ENCODE peak calls at places on chromosome 1, in four cellular contexts. D, E, K and F are unnamed samples.

GRCh38 chr1:174931214-174931613 is 68.5 kb upstream of the CACYBP start:
- DNase-seq in D (no peak), E (no peak), K (no peak), F (no peak)

GRCh38 chr1:30771005-30771404 is 13.4 kb upstream of the LAPTM5 start:
- DNase-seq in D (no peak), E (no peak), K (no peak), F (no peak)

GRCh38 chr1:44030606-44031050 is 634 bp downstream of the SLC6A9 start:
- DNase-seq in D (no peak), E (peak), K (no peak), F (peak)

GRCh38 chr1:115324649-115325420 is 13.2 kb downstream of the NGF start:
- DNase-seq in D (no peak), E (no peak), K (no peak), F (no peak)

GRCh38 chr1:156153362-156153761 is at the start of gene SEMA4A:
- DNase-seq in D (peak), E (no peak), K (no peak), F (peak)

GRCh38 chr1:85578321-85579295 is 2.0 kb upstream of the CCN1 start:
- DNase-seq in D (no peak), E (no peak), K (no peak), F (no peak)

GRCh38 chr1:35559317-35559944 is 1.8 kb downstream of the NCDN start:
- DNase-seq in D (no peak), E (no peak), K (no peak), F (no peak)

GRCh38 chr1:117180571-117180970 is 30.2 kb downstream of the VTCN1 start:
- DNase-seq in D (peak), E (peak), K (no peak), F (no peak)

GRCh38 chr1:185017338-185017737 is 28.0 kb upstream of the RNF2 start:
- DNase-seq in D (no peak), E (no peak), K (peak), F (peak)

GRCh38 chr1:41020109-41020576 is 1.4 kb downstream of the SLFNL1 start:
- DNase-seq in D (peak), E (no peak), K (no peak), F (no peak)

GRCh38 chr1:82994866-82995370 is 1004.0 kb downstream of the TTLL7 start:
- DNase-seq in D (no peak), E (peak), K (no peak), F (no peak)

GRCh38 chr1:59596432-59596831 is 218.3 kb upstream of the HOOK1 start:
- DNase-seq in D (no peak), E (no peak), K (no peak), F (peak)

GRCh38 chr1:95223110-95223509 is 10.9 kb upstream of the RWDD3 start:
- DNase-seq in D (no peak), E (no peak), K (no peak), F (no peak)

GRCh38 chr1:20732071-20732587 is 374 bp downstream of the SH2D5 start:
- DNase-seq in D (peak), E (peak), K (peak), F (peak)

GRCh38 chr1:17255336-17255735 is 6.4 kb downstream of the PADI3 start:
- DNase-seq in D (no peak), E (no peak), K (no peak), F (no peak)

GRCh38 chr1:62746086-62746808 is 37.7 kb upstream of the ATG4C start:
- DNase-seq in D (no peak), E (no peak), K (no peak), F (no peak)

GRCh38 chr1:150909585-150910185 is 16.5 kb upstream of the SETDB1 start:
- DNase-seq in D (no peak), E (no peak), K (no peak), F (no peak)

GRCh38 chr1:96362623-96363022 is 359.0 kb upstream of the PTBP2 start:
- DNase-seq in D (no peak), E (no peak), K (peak), F (peak)

GRCh38 chr1:97384294-97384952 is 536.4 kb downstream of the DPYD start:
- DNase-seq in D (no peak), E (no peak), K (no peak), F (no peak)

GRCh38 chr1:72845342-72845741 is 563.0 kb upstream of the NEGR1 start:
- DNase-seq in D (no peak), E (peak), K (no peak), F (no peak)

GRCh38 chr1:102191723-102192122 is 195.0 kb upstream of the OLFM3 start:
- DNase-seq in D (peak), E (peak), K (no peak), F (peak)

GRCh38 chr1:161198206-161198876 is 513 bp downstream of the ADAMTS4 start:
- DNase-seq in D (no peak), E (no peak), K (peak), F (no peak)

GRCh38 chr1:21669287-21670058 is at the start of gene RAP1GAP:
- DNase-seq in D (peak), E (no peak), K (no peak), F (peak)

GRCh38 chr1:224052767-224053166 is 61.1 kb upstream of the FBXO28 start:
- DNase-seq in D (no peak), E (no peak), K (no peak), F (no peak)

GRCh38 chr1:48047116-48047515 is 49.9 kb upstream of the TRABD2B start:
- DNase-seq in D (no peak), E (no peak), K (no peak), F (no peak)

GRCh38 chr1:211260161-211261107 is 1.3 kb downstream of the RCOR3 start:
- DNase-seq in D (peak), E (peak), K (peak), F (peak)

GRCh38 chr1:109754738-109755137 is 9.0 kb downstream of the EPS8L3 start:
- DNase-seq in D (no peak), E (no peak), K (no peak), F (no peak)

GRCh38 chr1:113394863-113395259 is 4.5 kb downstream of the MAGI3 start:
- DNase-seq in D (no peak), E (no peak), K (no peak), F (no peak)

GRCh38 chr1:164718821-164719220 is 159.8 kb downstream of the PBX1 start:
- DNase-seq in D (no peak), E (no peak), K (no peak), F (no peak)

GRCh38 chr1:81111818-81112217 is 688.9 kb upstream of the ADGRL2 start:
- DNase-seq in D (no peak), E (no peak), K (no peak), F (no peak)

GRCh38 chr1:43932786-43933385 is 715 bp upstream of the ARTN start:
- DNase-seq in D (no peak), E (no peak), K (no peak), F (no peak)

GRCh38 chr1:28144203-28145135 is 32.0 kb downstream of the PTAFR start:
- DNase-seq in D (peak), E (no peak), K (no peak), F (no peak)

GRCh38 chr1:221162352-221162751 is 283.1 kb downstream of the HLX start:
- DNase-seq in D (no peak), E (no peak), K (no peak), F (no peak)

GRCh38 chr1:76084029-76084627 is 9.6 kb downstream of the ST6GALNAC3 start:
- DNase-seq in D (no peak), E (no peak), K (no peak), F (peak)

GRCh38 chr1:22104865-22105437 is 37.9 kb downstream of the WNT4 start:
- DNase-seq in D (no peak), E (no peak), K (no peak), F (no peak)

GRCh38 chr1:53372501-53372951 is 44.7 kb upstream of the LRP8 start:
- DNase-seq in D (no peak), E (no peak), K (no peak), F (no peak)

GRCh38 chr1:242004751-242005495 is 6.0 kb upstream of the MAP1LC3C start:
- DNase-seq in D (no peak), E (no peak), K (no peak), F (no peak)

DNA sequence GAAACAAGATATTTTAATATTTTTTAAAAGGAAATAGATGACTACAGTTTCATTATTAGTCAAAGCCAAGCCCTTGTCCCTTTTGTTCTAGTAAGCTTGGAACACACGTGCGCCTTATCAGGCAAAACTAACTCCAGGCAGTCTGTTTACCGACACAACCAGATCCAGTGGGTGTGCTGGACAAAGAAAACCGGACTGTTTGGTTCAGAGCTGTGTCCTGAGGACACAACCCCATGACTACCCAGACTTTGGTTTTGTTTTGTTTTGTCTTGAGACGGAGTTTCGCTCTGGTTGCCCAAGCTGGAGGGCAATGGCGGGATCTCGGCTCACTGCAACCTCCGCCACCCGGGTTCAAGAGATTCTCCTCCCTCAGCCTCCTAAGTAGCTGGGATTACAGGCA is 13.9 kb upstream of the RHOU start:
- DNase-seq in D (no peak), E (no peak), K (no peak), F (peak)
- TF ChIP-seq POLR2A in D (no peak), E (no peak), K (no peak), F (no peak)

DNA sequence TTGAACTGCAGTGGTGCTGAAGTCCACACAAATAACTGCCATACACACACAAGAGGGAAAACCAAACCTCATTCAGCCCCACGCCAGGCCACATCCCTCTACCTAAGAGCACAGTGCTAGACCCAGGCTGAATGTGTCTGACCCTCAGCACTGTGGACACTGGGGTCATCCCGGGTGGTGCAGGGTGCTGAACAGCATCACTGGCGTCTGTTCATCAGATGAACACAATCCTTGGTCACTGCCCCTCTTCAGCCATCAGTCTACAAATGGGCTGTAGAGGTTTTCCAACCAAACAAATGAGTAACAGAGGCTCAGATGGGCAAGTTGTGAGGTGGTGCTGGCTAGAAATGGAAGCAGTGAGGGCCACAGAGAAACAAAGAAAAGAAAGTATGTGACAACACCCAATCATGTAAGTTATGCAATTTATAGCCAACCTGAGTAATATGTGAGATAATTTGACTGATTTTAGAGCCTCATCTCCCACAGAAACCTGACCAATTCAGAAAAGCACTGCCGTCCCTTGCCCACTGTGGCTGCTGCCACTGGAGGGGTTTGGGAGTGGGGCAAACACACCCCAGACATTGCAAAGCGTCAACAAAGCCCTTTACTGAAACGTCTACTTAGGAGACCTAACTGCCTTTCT is 27.9 kb downstream of the GNB1 start:
- DNase-seq in D (no peak), E (no peak), K (no peak), F (no peak)
- TF ChIP-seq POLR2A in D (no peak), E (no peak), K (no peak), F (no peak)

GRCh38 chr1:182781849-182782586 is 7.6 kb upstream of the NPL start:
- DNase-seq in D (peak), E (peak), K (peak), F (peak)
- TF ChIP-seq POLR2A in D (no peak), E (no peak), K (no peak), F (no peak)

GRCh38 chr1:9942939-9943807 is at the start of the genes LZIC and NMNAT1:
- DNase-seq in D (peak), E (peak), K (peak), F (peak)
- TF ChIP-seq POLR2A in D (no peak), E (peak), K (peak), F (peak)

GRCh38 chr1:3463013-3463385 is 8.5 kb downstream of the ARHGEF16 start:
- DNase-seq in D (no peak), E (no peak), K (no peak), F (no peak)
- TF ChIP-seq POLR2A in D (no peak), E (no peak), K (no peak), F (no peak)